ENCODE peak calls at places on chromosomes 11 and 22, in seven cellular contexts. X is RWPE1, A is left ventricle myocardium inferior, G is bronchial epithelial cell, J is heart left ventricle, Z is dorsolateral prefrontal cortex, W is GM10248. I is an unnamed sample.

GRCh38 chr11:31959711-31960110 is 131.2 kb upstream of the RCN1 start:
- DNase-seq in X (peak), A (no peak), G (peak), J (no peak), Z (no peak), W (no peak), I (no peak)

GRCh38 chr11:280762-281485 is 2.7 kb downstream of the NLRP6 start:
- DNase-seq in X (no peak), A (no peak), G (no peak), J (no peak), Z (no peak), W (no peak), I (no peak)

GRCh38 chr11:44795803-44796535 is 69.2 kb downstream of the TSPAN18 start:
- DNase-seq in X (no peak), A (no peak), G (no peak), J (no peak), Z (no peak), W (no peak), I (no peak)

GRCh38 chr11:11243258-11243789 is 109.7 kb downstream of the CSNK2A3 start:
- DNase-seq in X (no peak), A (peak), G (no peak), J (no peak), Z (no peak), W (no peak), I (no peak)

GRCh38 chr11:11370263-11371060 is 17.4 kb upstream of the CSNK2A3 start:
- DNase-seq in X (no peak), A (no peak), G (no peak), J (no peak), Z (no peak), W (peak), I (no peak)

GRCh38 chr11:6319879-6320410 is 356 bp downstream of the CAVIN3 start:
- DNase-seq in X (peak), A (peak), G (peak), J (peak), Z (peak), W (peak), I (peak)

GRCh38 chr11:44309483-44310197 is at the start of gene ALX4:
- DNase-seq in X (no peak), A (peak), G (no peak), J (peak), Z (peak), W (no peak), I (no peak)

GRCh38 chr22:24455039-24455438 is 27.6 kb downstream of the ADORA2A start:
- DNase-seq in X (no peak), A (peak), G (no peak), J (no peak), Z (no peak), W (no peak), I (no peak)

GRCh38 chr11:88576741-88577140 is 239.2 kb upstream of the CTSC start:
- DNase-seq in X (no peak), A (no peak), G (no peak), J (no peak), Z (no peak), W (no peak), I (no peak)

GRCh38 chr11:126284829-126285228 is 1.9 kb downstream of the TIRAP start:
- DNase-seq in X (peak), A (no peak), G (peak), J (no peak), Z (peak), W (peak), I (no peak)

GRCh38 chr11:77130763-77131513 is 2.9 kb downstream of the MYO7A start:
- DNase-seq in X (no peak), A (peak), G (no peak), J (peak), Z (no peak), W (no peak), I (no peak)

GRCh38 chr11:104124979-104125378 is 39.0 kb downstream of the PDGFD start:
- DNase-seq in X (no peak), A (no peak), G (no peak), J (no peak), Z (no peak), W (no peak), I (no peak)

GRCh38 chr22:19962909-19963806 is 21.5 kb upstream of the TXNRD2 start:
- DNase-seq in X (peak), A (no peak), G (peak), J (no peak), Z (no peak), W (no peak), I (no peak)

GRCh38 chr22:47207387-47207786 is 444.9 kb downstream of the TBC1D22A start:
- DNase-seq in X (no peak), A (no peak), G (no peak), J (no peak), Z (no peak), W (no peak), I (no peak)

GRCh38 chr11:130220311-130221030 is 60.9 kb downstream of the ST14 start:
- DNase-seq in X (no peak), A (no peak), G (no peak), J (no peak), Z (peak), W (no peak), I (no peak)

GRCh38 chr11:90234977-90235376 is 12.1 kb upstream of the CHORDC1 start:
- DNase-seq in X (no peak), A (no peak), G (no peak), J (no peak), Z (no peak), W (no peak), I (no peak)

GRCh38 chr22:48276933-48277867 is 1514.8 kb downstream of the TBC1D22A start:
- DNase-seq in X (no peak), A (no peak), G (no peak), J (no peak), Z (no peak), W (no peak), I (no peak)

GRCh38 chr11:110901441-110901840 is 189.2 kb upstream of the ARHGAP20 start:
- DNase-seq in X (no peak), A (no peak), G (no peak), J (no peak), Z (no peak), W (no peak), I (no peak)

GRCh38 chr11:65854161-65854592 is 3.8 kb downstream of the CFL1 start:
- DNase-seq in X (no peak), A (no peak), G (no peak), J (no peak), Z (no peak), W (no peak), I (no peak)

GRCh38 chr11:43397251-43397650 is 38.5 kb downstream of the TTC17 start:
- DNase-seq in X (no peak), A (no peak), G (no peak), J (no peak), Z (no peak), W (no peak), I (no peak)

GRCh38 chr11:102144357-102145342 is 34.4 kb downstream of the YAP1 start:
- DNase-seq in X (no peak), A (peak), G (no peak), J (peak), Z (no peak), W (no peak), I (no peak)

GRCh38 chr11:47207459-47207858 is 7.3 kb upstream of the DDB2 start:
- DNase-seq in X (no peak), A (no peak), G (no peak), J (no peak), Z (no peak), W (no peak), I (no peak)

GRCh38 chr22:19971276-19972124 is 29.9 kb upstream of the TXNRD2 start:
- DNase-seq in X (no peak), A (no peak), G (no peak), J (no peak), Z (no peak), W (no peak), I (no peak)

GRCh38 chr22:17772963-17773605 is 1.2 kb downstream of the BID start:
- DNase-seq in X (peak), A (no peak), G (peak), J (no peak), Z (no peak), W (no peak), I (no peak)

GRCh38 chr11:35792148-35792845 is 129.7 kb downstream of the TRIM44 start:
- DNase-seq in X (no peak), A (no peak), G (no peak), J (no peak), Z (no peak), W (no peak), I (no peak)

GRCh38 chr22:48319321-48320047 is 1508.2 kb downstream of the BRD1 start:
- DNase-seq in X (no peak), A (no peak), G (no peak), J (no peak), Z (no peak), W (no peak), I (no peak)

GRCh38 chr11:24357620-24358386 is 139.1 kb upstream of the LUZP2 start:
- DNase-seq in X (no peak), A (no peak), G (no peak), J (no peak), Z (no peak), W (no peak), I (no peak)

DNA sequence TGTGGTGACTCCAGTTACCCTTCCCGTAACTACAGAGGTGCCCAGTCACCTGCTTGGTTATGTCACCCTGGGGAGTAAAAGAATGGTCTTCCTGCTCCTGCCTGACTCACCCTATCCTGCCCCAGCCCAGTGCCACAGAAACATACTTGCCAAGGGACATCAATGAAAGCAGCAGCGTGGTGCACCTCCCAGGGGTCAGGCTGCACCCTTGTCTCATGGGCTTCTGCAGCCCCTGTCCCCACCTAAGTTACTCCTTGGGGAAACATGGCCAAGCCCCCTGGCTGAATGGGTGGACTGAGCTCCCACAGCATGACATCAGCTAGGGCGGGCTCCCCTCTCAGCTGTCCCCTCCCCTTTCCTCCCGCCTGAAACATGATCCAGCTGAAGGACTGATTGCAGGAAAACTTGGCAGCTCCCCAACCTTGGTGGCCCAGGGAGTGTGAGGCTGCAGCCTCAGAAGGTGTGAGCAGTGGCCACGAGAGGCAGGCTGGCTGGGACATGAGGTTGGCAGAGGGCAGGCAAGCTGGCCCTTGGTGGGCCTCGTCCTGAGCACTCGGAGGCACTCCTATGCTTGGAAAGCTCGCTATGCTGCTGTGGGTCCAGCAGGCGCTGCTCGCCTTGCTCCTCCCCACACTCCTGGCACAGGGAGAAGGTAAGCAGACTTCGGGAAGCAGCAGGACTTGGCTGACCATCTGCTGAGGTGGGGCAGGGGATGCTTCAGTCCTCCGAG is at the start of gene HTR3A:
- DNase-seq in X (peak), A (peak), G (peak), J (peak), Z (no peak), W (no peak), I (peak)
- TF ChIP-seq CTCF in X (no peak), A (no peak), G (no peak), J (no peak), Z (no peak), W (no peak), I (no peak)

GRCh38 chr22:28883917-28884753 is 763 bp downstream of the ZNRF3 start:
- DNase-seq in X (peak), A (peak), G (no peak), J (peak), Z (peak), W (peak), I (peak)
- TF ChIP-seq CTCF in X (peak), A (no peak), G (peak), J (no peak), Z (no peak), W (no peak), I (no peak)

GRCh38 chr11:67577951-67578350 is 5.7 kb upstream of the GSTP1 start:
- DNase-seq in X (no peak), A (no peak), G (no peak), J (no peak), Z (no peak), W (no peak), I (no peak)

GRCh38 chr11:67581469-67581868 is 2.1 kb upstream of the GSTP1 start:
- DNase-seq in X (no peak), A (no peak), G (peak), J (no peak), Z (no peak), W (no peak), I (no peak)

GRCh38 chr11:67572305-67572704 is 11.3 kb upstream of the GSTP1 start:
- DNase-seq in X (no peak), A (no peak), G (no peak), J (no peak), Z (no peak), W (no peak), I (no peak)

GRCh38 chr11:67572747-67573419 is 10.7 kb upstream of the GSTP1 start:
- DNase-seq in X (no peak), A (no peak), G (peak), J (peak), Z (peak), W (no peak), I (peak)

DNA sequence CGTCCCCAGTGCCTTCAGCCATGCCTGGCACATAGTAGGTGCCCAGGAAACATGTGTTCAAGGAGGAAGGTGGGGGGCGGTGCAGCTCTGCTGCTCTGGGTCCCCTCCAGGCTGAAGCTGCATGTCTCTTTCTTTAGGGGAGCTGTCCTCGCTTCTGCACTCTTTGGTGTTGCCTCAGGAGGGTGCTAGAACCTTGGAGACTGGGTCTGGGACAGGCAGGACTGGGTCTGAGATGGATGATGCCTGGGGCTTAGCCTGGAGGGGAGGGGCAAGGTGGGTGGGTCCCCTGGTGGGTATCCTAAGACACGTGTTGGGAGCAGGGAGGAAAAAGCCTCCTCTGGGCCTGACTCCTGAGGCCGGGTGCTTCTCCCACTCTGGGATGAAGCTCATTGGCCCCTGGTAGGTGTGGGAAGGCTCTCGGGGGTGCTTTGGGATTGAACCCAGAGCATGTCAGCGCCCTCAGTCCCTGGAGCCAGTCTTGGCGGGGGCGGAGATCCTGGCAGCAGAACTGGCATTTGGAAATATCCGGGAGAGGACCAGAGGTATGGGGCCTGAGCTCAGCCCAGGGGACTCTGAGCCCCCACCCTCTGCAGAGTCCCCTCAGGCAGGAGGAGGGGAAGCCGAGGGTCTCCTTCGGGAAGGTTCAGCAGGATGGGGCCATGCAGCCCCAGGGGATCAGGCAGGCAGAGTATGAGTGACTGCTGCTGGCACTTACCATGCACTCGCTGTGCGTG is 6.7 kb upstream of the GSTP1 start:
- DNase-seq in X (no peak), A (no peak), G (no peak), J (no peak), Z (no peak), W (no peak), I (no peak)
- TF ChIP-seq CTCF in X (no peak), A (no peak), G (peak), J (no peak), Z (no peak), W (peak), I (no peak)

DNA sequence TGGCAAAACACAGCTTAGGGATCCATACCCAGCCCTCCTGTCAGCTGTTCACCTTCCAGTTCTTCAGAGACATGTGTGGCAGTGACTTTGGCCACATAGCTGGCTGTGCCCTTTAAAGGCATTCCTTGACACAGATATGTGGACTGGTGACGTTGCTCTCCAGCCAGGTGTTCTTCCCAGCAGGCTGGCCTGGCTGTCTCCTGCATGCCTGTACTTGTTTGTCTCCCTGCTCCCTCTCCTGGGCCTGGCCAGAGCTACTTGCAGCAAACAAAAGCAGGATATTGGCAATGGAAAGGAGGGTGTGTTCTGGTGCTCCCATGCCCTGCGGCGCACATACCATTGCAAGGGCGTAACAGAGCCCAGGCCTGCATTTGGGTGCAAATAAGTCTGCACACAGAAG is 38.3 kb downstream of the PIK3IP1 start:
- DNase-seq in X (peak), A (peak), G (peak), J (peak), Z (no peak), W (no peak), I (peak)
- TF ChIP-seq CTCF in X (no peak), A (peak), G (peak), J (no peak), Z (no peak), W (no peak), I (no peak)

GRCh38 chr11:67277231-67277961 is 11.1 kb downstream of the GRK2 start:
- DNase-seq in X (no peak), A (peak), G (peak), J (peak), Z (no peak), W (peak), I (peak)

GRCh38 chr11:67275606-67276409 is 9.5 kb downstream of the GRK2 start:
- DNase-seq in X (no peak), A (no peak), G (no peak), J (no peak), Z (no peak), W (no peak), I (no peak)

GRCh38 chr11:67278135-67278938 is 10.8 kb upstream of the ANKRD13D start:
- DNase-seq in X (no peak), A (no peak), G (no peak), J (no peak), Z (no peak), W (no peak), I (no peak)

GRCh38 chr11:67274768-67275605 is 8.7 kb downstream of the GRK2 start:
- DNase-seq in X (no peak), A (peak), G (no peak), J (peak), Z (no peak), W (no peak), I (no peak)

DNA sequence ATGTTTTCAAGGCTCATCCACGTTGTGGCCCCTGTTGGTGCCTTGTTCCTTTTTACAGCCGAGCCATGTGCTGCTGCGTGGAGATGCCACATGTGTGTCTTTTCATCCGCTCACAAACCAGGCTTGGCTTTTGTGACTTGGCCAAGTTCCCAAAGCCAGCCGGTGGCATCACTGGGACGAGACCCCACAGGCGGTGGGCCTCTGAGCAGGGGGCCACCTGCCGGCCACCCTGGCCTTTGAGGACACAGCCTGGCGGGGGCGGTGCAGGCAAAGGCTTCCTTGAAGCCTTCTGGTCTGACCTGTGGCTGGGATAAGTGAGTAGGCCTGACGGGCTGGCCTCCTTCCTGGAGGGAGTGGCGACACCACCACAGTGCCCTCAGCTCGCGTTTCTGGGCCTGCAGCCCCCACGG is 10.6 kb downstream of the GRK2 start:
- DNase-seq in X (no peak), A (no peak), G (no peak), J (no peak), Z (no peak), W (peak), I (no peak)
- TF ChIP-seq CTCF in X (peak), A (peak), G (no peak), J (peak), Z (no peak), W (peak), I (no peak)

GRCh38 chr22:39384750-39385480 is 14.7 kb upstream of the TAB1 start:
- DNase-seq in X (no peak), A (no peak), G (peak), J (no peak), Z (no peak), W (peak), I (peak)
- TF ChIP-seq CTCF in X (no peak), A (peak), G (peak), J (no peak), Z (no peak), W (no peak), I (peak)

GRCh38 chr11:8087756-8088155 is 6.7 kb downstream of the TUB start:
- DNase-seq in X (no peak), A (no peak), G (no peak), J (no peak), Z (no peak), W (no peak), I (no peak)

GRCh38 chr11:8085006-8085645 is 4.1 kb downstream of the TUB start:
- DNase-seq in X (no peak), A (no peak), G (no peak), J (no peak), Z (no peak), W (no peak), I (no peak)

GRCh38 chr11:8086001-8086479 is 5.0 kb downstream of the TUB start:
- DNase-seq in X (no peak), A (no peak), G (no peak), J (no peak), Z (peak), W (no peak), I (no peak)

GRCh38 chr11:8086571-8086970 is 5.6 kb downstream of the TUB start:
- DNase-seq in X (no peak), A (no peak), G (no peak), J (no peak), Z (no peak), W (no peak), I (no peak)

GRCh38 chr11:8087185-8087584 is 6.2 kb downstream of the TUB start:
- DNase-seq in X (no peak), A (no peak), G (no peak), J (no peak), Z (no peak), W (no peak), I (peak)
- TF ChIP-seq CTCF in X (no peak), A (peak), G (peak), J (no peak), Z (no peak), W (no peak), I (peak)